ENCODE peak calls at places on chromosomes 13 and 19, in five cellular contexts. W is H1, Y is HepG2, S is K562, C is GM12878. X is an unnamed sample.

GRCh38 chr13:31069808-31070544 is 91.7 kb downstream of the HSPH1 start:
- DNase-seq in C (no peak), W (no peak), S (no peak), Y (no peak), X (no peak)

GRCh38 chr19:1055028-1055425 is 11.9 kb upstream of the ARHGAP45 start:
- DNase-seq in Y (no peak), C (no peak), W (no peak), S (no peak), X (no peak)

GRCh38 chr13:29925457-29925856 is 75.0 kb upstream of the UBL3 start:
- DNase-seq in S (no peak), C (no peak), Y (peak; percentile 89), W (no peak), X (peak; percentile 50)

GRCh38 chr13:60887711-60888110 is 490.7 kb downstream of the TDRD3 start:
- DNase-seq in Y (no peak), C (no peak), S (no peak), W (no peak), X (no peak)

GRCh38 chr13:51397262-51397933 is 55.4 kb downstream of the INTS6 start:
- DNase-seq in Y (no peak), S (no peak), W (no peak), C (no peak), X (peak; percentile 3)

GRCh38 chr19:51082641-51083040 is at the start of gene KLK14:
- DNase-seq in S (no peak), C (no peak), Y (no peak), W (no peak), X (no peak)

GRCh38 chr13:77833331-77833863 is 85.2 kb downstream of the EDNRB start:
- DNase-seq in Y (no peak), W (no peak), C (no peak), S (no peak), X (no peak)

GRCh38 chr13:97267418-97268059 is 45.4 kb downstream of the MBNL2 start:
- DNase-seq in W (peak; percentile 57), C (no peak), S (no peak), Y (no peak), X (no peak)

GRCh38 chr19:1252221-1252817 is 3.9 kb downstream of the MIDN start:
- DNase-seq in S (no peak), C (no peak), Y (no peak), W (no peak), X (peak; percentile 55)

GRCh38 chr19:42596391-42597071 is 1.8 kb upstream of the CEACAM8 start:
- DNase-seq in Y (no peak), C (no peak), S (peak; percentile 78), W (peak; percentile 82), X (peak; percentile 70)

GRCh38 chr19:30227661-30228112 is 144.5 kb upstream of the ZNF536 start:
- DNase-seq in S (peak; percentile 47), Y (peak; percentile 17), W (peak; percentile 87), C (no peak), X (peak; percentile 87)

DNA sequence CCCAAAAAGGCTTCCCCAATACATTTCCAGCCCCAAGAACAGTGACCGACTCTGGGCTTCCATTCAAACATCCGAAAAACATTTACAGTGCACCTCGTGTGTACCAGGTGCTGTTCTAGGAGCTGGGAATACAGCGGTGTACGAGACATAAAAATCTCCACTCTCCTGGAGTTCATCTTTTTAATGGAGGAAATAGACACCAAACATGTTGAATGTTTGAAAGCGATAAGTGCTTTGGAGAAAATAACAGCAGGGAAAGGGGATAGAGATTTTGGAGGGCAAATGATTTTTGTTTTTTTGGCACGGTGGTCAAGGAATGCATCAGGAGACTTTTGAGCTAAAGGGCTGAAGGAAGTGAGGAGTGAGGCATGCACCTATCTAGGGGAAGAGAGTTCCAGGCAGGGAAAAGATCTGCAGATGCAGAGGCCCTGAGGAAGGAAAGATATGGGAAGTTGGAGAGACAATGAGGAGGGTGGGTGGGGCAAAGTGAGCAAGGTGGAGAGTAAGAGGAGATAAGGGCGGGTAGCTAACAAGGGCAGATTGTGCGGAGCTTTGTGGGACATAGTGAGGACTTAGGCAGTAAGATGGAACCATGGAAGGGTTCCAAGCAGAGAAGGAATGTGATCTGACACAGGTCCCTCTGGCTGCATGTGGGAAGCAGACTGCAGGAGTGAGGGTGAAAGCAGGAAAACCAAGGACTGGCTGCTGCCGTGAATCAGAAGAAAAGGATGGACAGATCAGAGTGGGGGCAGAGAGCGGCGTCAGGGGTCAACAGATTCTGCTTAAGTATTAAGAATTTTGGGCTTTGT is 703 bp upstream of the FBL start:
- DNase-seq in C (no peak), W (no peak), S (peak; percentile 39), Y (no peak), X (no peak)
- TF ChIP-seq JUND in C (no peak), W (no peak), S (peak; percentile 2), Y (no peak), X (no peak)

GRCh38 chr13:35086667-35087066 is 144.6 kb downstream of the NBEA start:
- DNase-seq in W (no peak), C (no peak), Y (no peak), S (no peak), X (no peak)
- TF ChIP-seq USF2 in W (no peak), C (no peak), Y (no peak), S (no peak), X (no peak)

GRCh38 chr19:4012975-4013634 is 5.6 kb downstream of the PIAS4 start:
- DNase-seq in W (no peak), C (no peak), S (no peak), Y (no peak), X (peak; percentile 6)

GRCh38 chr19:4010808-4011110 is 3.2 kb downstream of the PIAS4 start:
- DNase-seq in C (no peak), Y (no peak), S (no peak), W (no peak), X (no peak)

GRCh38 chr19:4012092-4012974 is 4.8 kb downstream of the PIAS4 start:
- DNase-seq in S (no peak), W (no peak), C (no peak), Y (no peak), X (peak; percentile 10)

GRCh38 chr19:4007836-4008539 is 452 bp downstream of the PIAS4 start:
- DNase-seq in C (no peak), S (peak; percentile 75), W (peak; percentile 55), Y (peak; percentile 18), X (peak; percentile 63)

GRCh38 chr19:4009990-4010807 is 2.7 kb downstream of the PIAS4 start:
- DNase-seq in S (no peak), C (no peak), W (no peak), Y (no peak), X (peak; percentile 6)
- TF ChIP-seq JUND in S (no peak), C (no peak), W (no peak), Y (no peak), X (no peak)

DNA sequence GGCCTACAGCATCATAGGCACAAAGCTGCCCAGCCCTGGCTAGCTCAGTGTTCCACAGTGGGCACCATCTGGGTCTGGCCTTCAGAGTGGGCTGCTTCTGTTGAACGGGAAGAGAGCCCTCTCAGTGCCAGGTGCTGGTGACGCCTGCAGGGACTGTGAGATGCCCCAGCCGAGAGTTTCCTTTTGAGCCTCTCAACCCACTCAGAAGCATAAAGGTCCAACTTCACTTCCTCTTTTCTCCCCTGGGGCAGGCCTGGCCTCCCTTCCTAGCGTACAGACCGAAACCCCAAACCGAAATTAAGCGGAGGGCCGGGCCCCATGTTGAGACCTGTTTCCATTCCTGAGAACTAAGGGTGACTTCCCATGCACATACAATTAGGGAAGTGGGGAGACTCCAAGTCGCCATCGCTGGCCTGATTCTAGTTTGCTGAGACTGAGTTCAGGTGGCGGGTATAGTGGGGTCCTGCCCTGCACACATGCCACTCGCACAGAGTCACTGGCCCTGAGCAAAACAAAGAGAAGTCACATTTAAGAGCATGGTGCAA is 6.9 kb downstream of the RAB8A start:
- DNase-seq in Y (no peak), C (peak; percentile 97), S (no peak), W (no peak), X (no peak)
- TF ChIP-seq USF2 in Y (no peak), C (no peak), S (no peak), W (no peak), X (no peak)

X was measured in SK-N-SH.